ENCODE peak calls at places on chromosome 9, in four cellular contexts. B is pancreas, P is cardiac muscle cell, E is colonic mucosa. X is an unnamed sample.

GRCh38 chr9:76153902-76154629 is 240.2 kb downstream of the RFK start:
- DNase-seq in B (no peak), P (no peak), E (no peak), X (no peak)

GRCh38 chr9:106324596-106325280 is 538.2 kb upstream of the ZNF462 start:
- DNase-seq in B (no peak), P (no peak), E (no peak), X (no peak)

GRCh38 chr9:98851730-98852462 is 44.4 kb downstream of the GALNT12 start:
- DNase-seq in B (no peak), P (no peak), E (no peak), X (no peak)

GRCh38 chr9:131252120-131252519 is 24.2 kb downstream of the FAM78A start:
- DNase-seq in B (no peak), P (no peak), E (no peak), X (no peak)

GRCh38 chr9:13013976-13014375 is 239.2 kb downstream of the LURAP1L start:
- DNase-seq in B (no peak), P (peak), E (no peak), X (no peak)

GRCh38 chr9:134449180-134449916 is 123.1 kb downstream of the RXRA start:
- DNase-seq in B (peak), P (peak), E (peak), X (peak)

GRCh38 chr9:86521322-86521721 is 167.1 kb upstream of the TUT7 start:
- DNase-seq in B (no peak), P (no peak), E (no peak), X (no peak)

GRCh38 chr9:93258818-93259489 is 75.0 kb downstream of the WNK2 start:
- DNase-seq in B (peak), P (no peak), E (peak), X (peak)

GRCh38 chr9:129885018-129885669 is 49.9 kb downstream of the USP20 start:
- DNase-seq in B (peak), P (no peak), E (peak), X (peak)

GRCh38 chr9:135377431-135377830 is 102.2 kb upstream of the PPP1R26 start:
- DNase-seq in B (no peak), P (no peak), E (no peak), X (no peak)

GRCh38 chr9:135108801-135109500 is 21.5 kb downstream of the OLFM1 start:
- DNase-seq in B (peak), P (no peak), E (no peak), X (no peak)

X was measured in stomach.